ENCODE peak calls at places on chromosomes 6 and 20, in seven cellular contexts. M is IMR-90, R is H9, H is neuronal stem cell, D is H1, A is mesendoderm, C is trophoblast cell. W is an unnamed sample.

GRCh38 chr6:17393335-17394191 is at the start of gene CAP2:
- DNase-seq in M (peak), R (peak), H (peak), D (peak), A (peak), C (peak), W (peak)

GRCh38 chr20:56411759-56412472 is at the start of gene CASS4:
- DNase-seq in M (peak), R (no peak), H (no peak), D (no peak), A (no peak), C (no peak), W (peak)

GRCh38 chr20:43022081-43022480 is 167.6 kb downstream of the PTPRT start:
- DNase-seq in M (no peak), R (no peak), H (no peak), D (no peak), A (no peak), C (peak), W (no peak)

GRCh38 chr20:63191400-63191799 is 24.5 kb downstream of the YTHDF1 start:
- DNase-seq in M (peak), R (no peak), H (no peak), D (no peak), A (no peak), C (no peak), W (no peak)

GRCh38 chr6:157608221-157609075 is 214.6 kb upstream of the SNX9 start:
- DNase-seq in M (no peak), R (no peak), H (no peak), D (no peak), A (no peak), C (no peak), W (no peak)

GRCh38 chr6:140736227-140736626 is 1361.8 kb upstream of the CITED2 start:
- DNase-seq in M (no peak), R (no peak), H (no peak), D (no peak), A (no peak), C (no peak), W (no peak)

GRCh38 chr6:116695398-116695797 is 14.4 kb downstream of the KPNA5 start:
- DNase-seq in M (no peak), R (no peak), H (no peak), D (no peak), A (no peak), C (no peak), W (peak)

GRCh38 chr6:134421496-134421895 is 103.6 kb upstream of the SGK1 start:
- DNase-seq in M (peak), R (no peak), H (no peak), D (no peak), A (no peak), C (peak), W (peak)

GRCh38 chr6:71383891-71384489 is 95.4 kb downstream of the OGFRL1 start:
- DNase-seq in M (peak), R (no peak), H (peak), D (no peak), A (peak), C (peak), W (peak)

GRCh38 chr20:45444050-45444449 is 25.5 kb upstream of the WFDC2 start:
- DNase-seq in M (no peak), R (no peak), H (no peak), D (no peak), A (no peak), C (no peak), W (no peak)

GRCh38 chr6:31114970-31115849 is 610 bp downstream of the PSORS1C1 start:
- DNase-seq in M (peak), R (no peak), H (no peak), D (no peak), A (peak), C (peak), W (peak)

GRCh38 chr6:143115698-143116097 is 55.0 kb downstream of the AIG1 start:
- DNase-seq in M (no peak), R (no peak), H (no peak), D (no peak), A (no peak), C (no peak), W (no peak)

GRCh38 chr6:132461958-132462357 is 51.0 kb downstream of the STX7 start:
- DNase-seq in M (no peak), R (no peak), H (no peak), D (no peak), A (no peak), C (no peak), W (no peak)

GRCh38 chr6:143581835-143582480 is 70.4 kb upstream of the FUCA2 start:
- DNase-seq in M (peak), R (no peak), H (no peak), D (no peak), A (no peak), C (peak), W (peak)

GRCh38 chr20:51366155-51366886 is 176.2 kb downstream of the NFATC2 start:
- DNase-seq in M (peak), R (no peak), H (no peak), D (no peak), A (peak), C (no peak), W (peak)

GRCh38 chr6:161066511-161066910 is 74.9 kb downstream of the MAP3K4 start:
- DNase-seq in M (peak), R (no peak), H (no peak), D (no peak), A (peak), C (no peak), W (no peak)

GRCh38 chr6:7184502-7184901 is 76.7 kb downstream of the RREB1 start:
- DNase-seq in M (peak), R (no peak), H (no peak), D (no peak), A (no peak), C (no peak), W (no peak)

GRCh38 chr6:25961619-25962367 is 809 bp upstream of the TRIM38 start:
- DNase-seq in M (no peak), R (no peak), H (no peak), D (no peak), A (peak), C (no peak), W (no peak)

GRCh38 chr6:25962368-25963127 is at the start of gene TRIM38:
- DNase-seq in M (peak), R (peak), H (no peak), D (no peak), A (peak), C (peak), W (peak)

GRCh38 chr6:25958700-25959162 is 3.9 kb upstream of the TRIM38 start:
- DNase-seq in M (peak), R (no peak), H (no peak), D (no peak), A (peak), C (no peak), W (no peak)

GRCh38 chr6:25959890-25960531 is 2.6 kb upstream of the TRIM38 start:
- DNase-seq in M (peak), R (no peak), H (no peak), D (no peak), A (no peak), C (peak), W (peak)

DNA sequence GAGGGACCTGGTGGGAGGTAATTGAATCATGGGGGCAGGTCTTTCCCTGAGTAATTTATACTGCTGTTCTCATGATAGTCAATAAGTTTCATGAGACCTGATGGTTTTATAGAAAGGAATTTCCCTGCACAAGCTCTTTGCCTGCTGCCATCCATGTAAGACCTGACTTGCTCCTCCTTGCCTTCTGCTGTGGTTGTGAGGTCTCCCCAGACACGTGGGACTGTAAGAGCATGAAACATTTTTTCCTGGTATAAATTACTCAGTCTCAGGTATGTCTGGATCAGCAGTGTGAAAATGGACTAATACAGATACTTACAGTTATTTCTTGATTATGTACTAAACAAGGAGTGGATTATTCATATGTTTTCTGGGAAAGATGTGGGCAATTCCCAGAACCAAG is 1.9 kb upstream of the TRIM38 start:
- DNase-seq in M (no peak), R (no peak), H (no peak), D (no peak), A (no peak), C (no peak), W (no peak)
- H3K4me2 ChIP-seq in M (no peak), R (no peak), H (no peak), D (no peak), A (no peak), C (no peak), W (no peak)

DNA sequence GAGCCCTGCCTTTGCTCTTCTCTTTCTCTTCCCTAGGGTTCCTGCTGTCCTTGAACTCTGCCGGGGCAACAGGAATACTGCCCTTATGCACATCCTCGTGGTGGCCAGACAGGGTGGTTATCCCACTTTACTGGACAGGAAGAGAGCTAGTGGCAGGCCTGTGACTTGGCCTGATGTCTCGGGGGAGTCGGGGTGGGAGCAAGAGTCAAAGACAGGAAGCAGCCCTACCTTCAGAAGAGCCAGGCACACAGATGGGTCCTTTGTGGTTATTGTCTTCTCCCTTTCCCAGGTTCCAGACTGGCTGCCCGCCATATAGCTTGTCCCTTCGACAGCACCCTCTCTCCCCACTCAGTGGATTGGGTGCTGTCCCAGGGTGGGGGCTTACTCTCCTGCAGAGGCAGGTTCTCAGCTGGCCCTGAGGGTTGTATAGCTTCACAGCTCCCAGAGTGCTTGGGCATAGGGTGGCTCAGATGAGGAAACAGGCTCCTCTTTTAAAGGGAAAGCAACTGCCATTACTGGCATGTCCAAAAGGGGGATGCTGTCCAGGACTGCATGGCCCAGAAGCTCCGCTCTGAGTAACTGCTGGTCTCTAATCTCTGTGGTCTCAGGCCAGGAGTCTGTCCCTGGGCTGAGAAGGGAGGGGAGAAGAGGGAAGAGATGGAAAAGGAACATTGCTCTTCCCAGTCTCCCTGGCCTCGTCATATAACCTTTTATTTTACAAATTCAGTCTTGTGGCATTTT is 17.3 kb downstream of the PLCG1 start:
- DNase-seq in M (no peak), R (no peak), H (no peak), D (no peak), A (no peak), C (no peak), W (no peak)
- H2BK5ac ChIP-seq in M (no peak), R (no peak), H (no peak), D (no peak), A (no peak), C (no peak), W (no peak)

GRCh38 chr6:125008957-125009356 is 46.7 kb downstream of the RNF217 start:
- DNase-seq in M (no peak), R (no peak), H (no peak), D (no peak), A (no peak), C (no peak), W (no peak)
- H3K4me2 ChIP-seq in M (no peak), R (no peak), H (no peak), D (no peak), A (no peak), C (no peak), W (no peak)

GRCh38 chr6:80106418-80107235 is at the start of gene BCKDHB:
- DNase-seq in M (peak), R (peak), H (peak), D (peak), A (peak), C (peak), W (peak)
- H2BK5ac ChIP-seq in M (peak), R (no peak), H (peak), D (peak), A (no peak), C (peak), W (no peak)

DNA sequence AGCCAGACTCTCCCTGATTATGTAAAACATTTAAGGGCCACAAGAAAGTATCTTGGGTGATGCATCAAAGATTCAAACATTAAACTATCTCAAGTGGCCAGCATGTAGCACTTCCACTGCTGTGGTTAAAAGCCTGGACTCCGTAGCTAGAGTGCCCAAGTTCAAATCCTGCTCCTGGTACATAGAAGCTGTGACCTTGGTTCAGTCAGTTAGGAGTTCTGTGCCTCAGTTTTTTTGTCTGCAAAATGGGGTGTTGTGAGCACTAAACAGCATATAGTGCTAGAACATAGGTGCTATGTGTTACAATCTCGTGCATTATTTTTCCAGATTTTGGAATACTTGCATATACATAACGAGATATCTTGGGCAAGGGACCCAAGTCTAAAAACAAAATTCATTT is 68.7 kb downstream of the PSMG4 start:
- DNase-seq in M (no peak), R (no peak), H (no peak), D (no peak), A (no peak), C (no peak), W (no peak)
- H3K4me2 ChIP-seq in M (no peak), R (no peak), H (no peak), D (no peak), A (no peak), C (no peak), W (no peak)

GRCh38 chr20:18609741-18610140 is 21.9 kb downstream of the DTD1 start:
- DNase-seq in M (no peak), R (no peak), H (no peak), D (no peak), A (no peak), C (no peak), W (no peak)
- H2BK5ac ChIP-seq in M (no peak), R (no peak), H (no peak), D (no peak), A (no peak), C (no peak), W (no peak)